ENCODE peak calls at places on chromosomes 12 and 14, in nine cellular contexts. S, H, F, Z, L, K, E, W and D are unnamed samples.

GRCh38 chr12:114430306-114430705 is 24.4 kb upstream of the TBX5 start:
- DNase-seq in S (peak), H (peak), F (no peak), Z (no peak), L (no peak), K (no peak), E (peak), W (no peak), D (peak)

GRCh38 chr12:67035121-67035520 is 234.0 kb upstream of the CAND1 start:
- DNase-seq in S (no peak), H (no peak), F (no peak), Z (no peak), L (no peak), K (no peak), E (no peak), W (no peak), D (no peak)

GRCh38 chr12:101823039-101823438 is 7.7 kb downstream of the GNPTAB start:
- DNase-seq in S (no peak), H (no peak), F (no peak), Z (no peak), L (no peak), K (no peak), E (no peak), W (no peak), D (no peak)

GRCh38 chr12:58750484-58750883 is 169.8 kb downstream of the LRIG3 start:
- DNase-seq in S (peak), H (peak), F (no peak), Z (no peak), L (no peak), K (peak), E (peak), W (no peak), D (peak)

GRCh38 chr12:49795654-49796105 is 32.5 kb downstream of the NCKAP5L start:
- DNase-seq in S (no peak), H (no peak), F (no peak), Z (no peak), L (no peak), K (no peak), E (no peak), W (no peak), D (no peak)

GRCh38 chr12:52204931-52205505 is 13.2 kb upstream of the KRT80 start:
- DNase-seq in S (no peak), H (no peak), F (no peak), Z (no peak), L (no peak), K (no peak), E (no peak), W (no peak), D (no peak)

GRCh38 chr12:113088971-113089756 is 32.6 kb downstream of the DTX1 start:
- DNase-seq in S (no peak), H (no peak), F (no peak), Z (no peak), L (no peak), K (no peak), E (no peak), W (no peak), D (no peak)

GRCh38 chr12:5489760-5490432 is 58.0 kb downstream of the NTF3 start:
- DNase-seq in S (no peak), H (no peak), F (no peak), Z (no peak), L (no peak), K (no peak), E (no peak), W (no peak), D (no peak)

GRCh38 chr12:103915306-103915705 is 14.9 kb upstream of the HSP90B1 start:
- DNase-seq in S (no peak), H (peak), F (no peak), Z (no peak), L (no peak), K (no peak), E (no peak), W (no peak), D (no peak)

GRCh38 chr14:72786377-72787350 is 107.2 kb downstream of the DPF3 start:
- DNase-seq in S (no peak), H (no peak), F (no peak), Z (no peak), L (no peak), K (no peak), E (no peak), W (no peak), D (no peak)

GRCh38 chr14:20469890-20470858 is 968 bp downstream of the PNP start:
- DNase-seq in S (peak), H (peak), F (peak), Z (peak), L (peak), K (peak), E (no peak), W (peak), D (peak)

GRCh38 chr14:65788876-65789859 is 376.6 kb downstream of the FUT8 start:
- DNase-seq in S (no peak), H (no peak), F (no peak), Z (no peak), L (no peak), K (no peak), E (no peak), W (no peak), D (no peak)

GRCh38 chr14:65134651-65135579 is 32.6 kb upstream of the MAX start:
- DNase-seq in S (no peak), H (no peak), F (no peak), Z (no peak), L (no peak), K (no peak), E (no peak), W (no peak), D (peak)

GRCh38 chr14:80387563-80387981 is 176.3 kb upstream of the DIO2 start:
- DNase-seq in S (no peak), H (peak), F (no peak), Z (no peak), L (no peak), K (no peak), E (no peak), W (no peak), D (peak)

GRCh38 chr12:116933101-116933500 is 22.4 kb downstream of the FBXW8 start:
- DNase-seq in S (no peak), H (no peak), F (no peak), Z (no peak), L (no peak), K (no peak), E (no peak), W (no peak), D (no peak)

GRCh38 chr14:89848165-89848564 is 106.4 kb downstream of the EFCAB11 start:
- DNase-seq in S (peak), H (peak), F (no peak), Z (no peak), L (no peak), K (no peak), E (no peak), W (no peak), D (no peak)

GRCh38 chr14:24436355-24437019 is 6.1 kb downstream of the SDR39U1 start:
- DNase-seq in S (peak), H (peak), F (peak), Z (no peak), L (no peak), K (peak), E (peak), W (peak), D (peak)